ENCODE peak calls at places on chromosomes 4 and X, in ten cellular contexts. Q is heart left ventricle, R is right lobe of liver, F is esophagus squamous epithelium, V is cardiac muscle cell, B is lung, U is HCT116, Z is heart right ventricle, T is IMR-90, P is left lung. M is an unnamed sample. For H3K36me3, the result is how much of the 10 kb centered on the place peaks cover.

GRCh38 chr4:148270600-148270999 is 171.6 kb downstream of the NR3C2 start:
- DNase-seq in Q (no peak), R (no peak), F (no peak), V (no peak), B (no peak), U (no peak), Z (no peak), T (no peak), P (no peak), M (no peak)

GRCh38 chr4:107711831-107712230 is 8.2 kb downstream of the PAPSS1 start:
- DNase-seq in Q (no peak), R (no peak), F (no peak), V (no peak), B (no peak), U (no peak), Z (no peak), T (no peak), P (no peak), M (no peak)

GRCh38 chrX:109856974-109857373 is 123.9 kb upstream of the ACSL4 start:
- DNase-seq in Q (no peak), R (no peak), F (no peak), V (peak), B (no peak), U (no peak), Z (no peak), T (peak), P (no peak), M (no peak)

GRCh38 chr4:124304936-124305335 is 407.6 kb downstream of the ANKRD50 start:
- DNase-seq in Q (no peak), R (no peak), F (no peak), V (peak), B (no peak), U (no peak), Z (no peak), T (no peak), P (no peak), M (no peak)

GRCh38 chr4:24515698-24516097 is 68.7 kb downstream of the DHX15 start:
- DNase-seq in Q (no peak), R (no peak), F (no peak), V (no peak), B (no peak), U (no peak), Z (no peak), T (no peak), P (no peak), M (no peak)

GRCh38 chr4:121514443-121514842 is 133.6 kb upstream of the QRFPR start:
- DNase-seq in Q (no peak), R (no peak), F (no peak), V (no peak), B (no peak), U (no peak), Z (no peak), T (no peak), P (peak), M (no peak)

GRCh38 chr4:41154001-41154813 is 60.1 kb downstream of the APBB2 start:
- DNase-seq in Q (no peak), R (no peak), F (no peak), V (peak), B (no peak), U (no peak), Z (no peak), T (no peak), P (no peak), M (no peak)

GRCh38 chrX:2701600-2701999 is 10.5 kb downstream of the CD99 start:
- DNase-seq in Q (peak), R (no peak), F (no peak), V (no peak), B (no peak), U (no peak), Z (peak), T (no peak), P (no peak), M (no peak)

GRCh38 chr4:176794651-176795050 is 1.9 kb upstream of the VEGFC start:
- DNase-seq in Q (no peak), R (no peak), F (no peak), V (no peak), B (no peak), U (no peak), Z (no peak), T (no peak), P (no peak), M (no peak)

GRCh38 chrX:94493405-94493804 is 819.4 kb downstream of the FAM133A start:
- DNase-seq in Q (no peak), R (no peak), F (no peak), V (no peak), B (no peak), U (no peak), Z (no peak), T (no peak), P (no peak), M (peak)

GRCh38 chr4:68021185-68021584 is 57.9 kb upstream of the TMPRSS11A start:
- DNase-seq in Q (no peak), R (no peak), F (no peak), V (peak), B (no peak), U (peak), Z (no peak), T (no peak), P (no peak), M (no peak)

GRCh38 chrX:132031867-132032266 is 8.8 kb downstream of the STK26 start:
- DNase-seq in Q (no peak), R (no peak), F (no peak), V (no peak), B (no peak), U (no peak), Z (no peak), T (no peak), P (no peak), M (no peak)

GRCh38 chrX:11666180-11666579 is 460 bp upstream of the ARHGAP6 start:
- DNase-seq in Q (no peak), R (no peak), F (no peak), V (peak), B (no peak), U (no peak), Z (no peak), T (no peak), P (no peak), M (no peak)
- H3K4me3 ChIP-seq in Q (peak), R (no peak), F (peak), V (peak), B (no peak), U (no peak), Z (peak), T (peak), P (peak), M (no peak)

GRCh38 chr4:128337863-128338262 is 50.2 kb upstream of the PGRMC2 start:
- DNase-seq in Q (no peak), R (no peak), F (no peak), V (no peak), B (no peak), U (no peak), Z (no peak), T (no peak), P (no peak), M (no peak)
- H3K27ac ChIP-seq in Q (no peak), R (no peak), F (no peak), V (no peak), B (no peak), U (no peak), Z (no peak), T (peak), P (no peak), M (no peak)

GRCh38 chr4:152327606-152328453 is 208.1 kb downstream of the FBXW7 start:
- DNase-seq in Q (no peak), R (no peak), F (no peak), V (no peak), B (no peak), U (no peak), Z (no peak), T (no peak), P (no peak), M (no peak)
- H3K36me3 ChIP-seq in Q (half or more), R (under half), F (half or more), V (under half), B (under half), U (under half), Z (half or more), T (under half), P (half or more), M (under half)

DNA sequence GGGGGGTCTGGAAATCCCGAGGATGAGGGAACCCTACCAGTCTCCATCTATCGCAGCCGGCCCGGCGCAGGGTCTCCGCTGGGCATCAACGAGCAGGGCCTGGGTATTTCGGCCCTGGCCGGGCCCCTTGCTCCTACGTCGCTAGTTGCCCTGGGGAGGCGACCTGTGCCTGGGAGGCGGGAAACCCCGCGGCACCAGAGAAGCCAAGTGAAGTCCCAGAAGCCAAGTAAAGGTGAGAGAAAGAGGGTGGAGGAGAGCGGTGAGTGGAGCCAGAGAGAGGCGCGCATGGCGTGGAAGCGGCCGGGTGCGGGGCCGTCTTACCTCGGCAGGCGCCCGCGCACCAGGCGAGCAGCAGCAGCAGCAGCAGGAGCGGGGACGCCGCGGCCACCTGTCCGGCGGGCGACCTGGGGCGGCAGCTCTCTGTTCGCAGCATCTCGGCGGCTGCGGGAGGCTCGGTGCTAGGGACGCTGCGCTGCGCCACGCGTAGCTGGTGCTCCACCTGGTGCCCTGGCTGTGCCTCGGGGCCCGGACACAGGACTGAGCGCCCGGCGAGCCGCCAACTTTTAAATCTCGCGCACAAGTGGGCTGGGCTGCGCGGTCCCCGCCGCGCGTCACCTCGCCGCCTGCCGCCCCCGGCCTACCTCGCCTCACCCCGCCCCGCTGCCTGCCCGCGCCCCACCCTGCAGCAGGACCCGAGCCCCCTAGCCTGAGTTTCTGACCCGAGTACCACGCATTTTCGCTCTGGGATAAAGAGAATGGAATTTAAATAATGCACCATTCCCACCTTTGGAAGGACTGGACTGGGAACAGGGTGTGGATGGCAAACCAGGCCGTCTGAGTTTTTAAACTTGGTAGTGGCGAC is at the start of gene NMU:
- DNase-seq in Q (no peak), R (no peak), F (no peak), V (peak), B (peak), U (peak), Z (peak), T (no peak), P (peak), M (peak)
- H3K4me3 ChIP-seq in Q (peak), R (no peak), F (peak), V (peak), B (peak), U (peak), Z (peak), T (no peak), P (peak), M (peak)

GRCh38 chr4:184900184-184900583 is 74.4 kb upstream of the ACSL1 start:
- DNase-seq in Q (no peak), R (no peak), F (no peak), V (no peak), B (no peak), U (no peak), Z (no peak), T (no peak), P (no peak), M (no peak)

GRCh38 chr4:184896868-184897715 is 71.3 kb upstream of the ACSL1 start:
- DNase-seq in Q (peak), R (peak), F (no peak), V (peak), B (peak), U (no peak), Z (no peak), T (no peak), P (peak), M (no peak)

GRCh38 chr4:184899261-184900134 is 73.7 kb upstream of the ACSL1 start:
- DNase-seq in Q (peak), R (peak), F (no peak), V (peak), B (peak), U (no peak), Z (no peak), T (peak), P (peak), M (peak)

GRCh38 chr4:184898793-184899192 is 73.0 kb upstream of the ACSL1 start:
- DNase-seq in Q (no peak), R (no peak), F (no peak), V (no peak), B (no peak), U (no peak), Z (no peak), T (no peak), P (no peak), M (no peak)

GRCh38 chr4:184897807-184898388 is 72.1 kb upstream of the ACSL1 start:
- DNase-seq in Q (no peak), R (no peak), F (no peak), V (no peak), B (no peak), U (no peak), Z (no peak), T (no peak), P (no peak), M (no peak)
- H3K27ac ChIP-seq in Q (no peak), R (peak), F (no peak), V (no peak), B (no peak), U (no peak), Z (no peak), T (no peak), P (no peak), M (no peak)

DNA sequence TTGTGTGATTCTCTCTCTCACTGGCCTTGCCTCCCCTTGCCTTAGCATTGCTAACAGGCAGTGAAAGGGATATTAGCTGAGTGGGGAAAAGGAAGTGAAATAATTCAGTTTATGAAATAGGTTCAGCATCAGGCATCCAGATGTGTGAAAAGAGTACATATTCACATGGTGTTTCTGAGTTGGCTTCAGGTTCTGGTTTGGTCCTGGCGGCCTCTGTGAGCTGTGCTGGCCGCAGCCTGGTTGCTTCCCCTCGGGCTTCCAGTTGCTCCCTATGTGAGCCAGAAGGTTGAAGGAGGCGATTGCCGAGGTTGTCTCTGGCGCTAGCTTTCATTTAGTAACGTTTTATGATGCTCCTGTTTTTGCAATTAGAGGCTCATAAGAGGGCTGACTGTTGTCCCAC is 99.1 kb upstream of the TLR2 start:
- DNase-seq in Q (no peak), R (no peak), F (no peak), V (no peak), B (no peak), U (no peak), Z (no peak), T (no peak), P (no peak), M (no peak)
- H3K36me3 ChIP-seq in Q (half or more), R (under half), F (half or more), V (under half), B (under half), U (under half), Z (half or more), T (under half), P (half or more), M (under half)

DNA sequence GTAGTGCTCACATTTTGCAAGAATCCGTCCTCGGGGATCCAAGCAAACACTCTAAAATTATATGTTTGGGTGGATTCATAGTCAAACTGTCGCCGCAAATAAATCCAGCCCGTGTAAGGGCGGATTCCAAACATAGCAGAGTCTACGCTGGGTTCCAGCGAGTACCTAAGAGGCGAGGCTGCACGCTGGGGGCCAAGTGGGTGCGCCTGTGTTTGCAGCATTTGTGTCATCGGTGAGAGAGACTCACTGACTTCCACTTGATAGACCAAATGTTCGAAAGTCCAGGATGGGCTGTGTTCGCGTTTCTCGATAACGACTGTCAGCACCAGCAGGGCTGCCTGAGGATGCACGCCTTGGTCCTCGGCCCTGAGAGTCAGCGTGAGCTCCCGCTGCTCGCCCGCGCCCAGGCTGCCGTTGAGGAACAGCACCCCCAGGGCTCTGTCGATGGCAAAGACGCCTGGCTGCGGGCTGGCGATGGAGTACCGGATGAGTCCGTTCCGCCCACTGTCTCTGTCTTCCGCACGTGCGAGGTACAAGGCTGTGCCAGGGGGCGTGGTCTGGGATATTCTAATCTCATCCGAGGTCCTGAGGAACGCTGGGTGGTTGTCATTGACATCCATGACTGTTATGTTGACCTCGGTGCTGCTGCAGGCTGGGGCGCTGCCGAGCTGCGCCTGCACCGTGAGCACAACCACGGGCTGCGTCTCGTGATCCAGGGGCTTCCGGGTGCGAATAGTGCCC is 158.7 kb downstream of the DCHS2 start:
- DNase-seq in Q (no peak), R (no peak), F (no peak), V (peak), B (no peak), U (no peak), Z (peak), T (peak), P (peak), M (no peak)
- H3K4me3 ChIP-seq in Q (no peak), R (no peak), F (peak), V (peak), B (no peak), U (no peak), Z (peak), T (peak), P (no peak), M (peak)

DNA sequence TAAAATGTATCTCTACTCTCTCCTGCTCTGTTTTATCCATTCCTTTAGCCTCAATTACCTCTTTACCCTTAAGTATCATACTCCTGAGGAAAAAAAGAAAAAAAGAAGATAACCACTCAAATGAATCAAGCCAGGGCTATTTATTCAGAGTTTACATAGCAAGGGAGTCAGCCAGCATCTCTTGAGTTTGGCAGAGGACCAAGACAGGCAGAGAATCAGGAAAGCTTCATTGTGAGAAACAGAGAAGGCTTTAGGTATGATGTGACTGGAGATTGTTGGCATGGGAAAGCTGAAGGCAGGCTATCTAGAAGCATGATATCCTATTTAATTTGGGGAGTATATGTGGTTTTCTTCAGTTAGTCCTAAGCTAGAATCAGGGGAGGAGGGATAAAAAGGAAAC is 11.1 kb downstream of the APELA start:
- DNase-seq in Q (no peak), R (no peak), F (no peak), V (no peak), B (no peak), U (no peak), Z (no peak), T (no peak), P (no peak), M (no peak)
- H3K27ac ChIP-seq in Q (no peak), R (no peak), F (no peak), V (no peak), B (no peak), U (no peak), Z (no peak), T (no peak), P (no peak), M (no peak)

M was measured in pancreas.